ENCODE peak calls at places on chromosomes 2 and 18, in four cellular contexts. I is H9, E is mesendoderm, Z is H1. B is an unnamed sample.

GRCh38 chr18:8982416-8983183 is 119.9 kb upstream of the NDUFV2 start:
- DNase-seq in I (no peak), E (peak), Z (no peak), B (peak)

GRCh38 chr2:212114489-212114888 is 424.1 kb downstream of the ERBB4 start:
- DNase-seq in I (no peak), E (no peak), Z (no peak), B (no peak)

GRCh38 chr2:95158441-95158840 is 1.2 kb downstream of the ZNF514 start:
- DNase-seq in I (no peak), E (no peak), Z (no peak), B (no peak)

GRCh38 chr2:88059979-88060906 is 4.7 kb upstream of the KRCC1 start:
- DNase-seq in I (no peak), E (peak), Z (no peak), B (peak)

GRCh38 chr18:48836231-48836805 is 114.4 kb downstream of the SMAD7 start:
- DNase-seq in I (no peak), E (no peak), Z (no peak), B (no peak)

GRCh38 chr2:234951386-234952269 is at the start of gene SH3BP4:
- DNase-seq in I (peak), E (peak), Z (no peak), B (peak)

GRCh38 chr2:28753043-28753683 is 1.5 kb downstream of the PPP1CB start:
- DNase-seq in I (no peak), E (peak), Z (no peak), B (peak)

GRCh38 chr2:137708311-137708710 is 256.0 kb upstream of the HNMT start:
- DNase-seq in I (no peak), E (no peak), Z (no peak), B (no peak)

GRCh38 chr2:226325541-226325940 is 474.1 kb downstream of the IRS1 start:
- DNase-seq in I (no peak), E (no peak), Z (no peak), B (no peak)

GRCh38 chr2:77521931-77522470 is at the start of gene LRRTM4:
- DNase-seq in I (peak), E (peak), Z (no peak), B (no peak)

GRCh38 chr2:207284556-207285450 is 119.1 kb upstream of the KLF7 start:
- DNase-seq in I (no peak), E (no peak), Z (no peak), B (peak)

GRCh38 chr18:2515408-2515807 is 55.9 kb downstream of the METTL4 start:
- DNase-seq in I (no peak), E (no peak), Z (no peak), B (peak)

GRCh38 chr2:66869076-66869475 is 434.2 kb downstream of the MEIS1 start:
- DNase-seq in I (no peak), E (no peak), Z (no peak), B (peak)

GRCh38 chr2:62939735-62940491 is 110.7 kb upstream of the OTX1 start:
- DNase-seq in I (no peak), E (no peak), Z (no peak), B (peak)

GRCh38 chr2:39380525-39381150 is 56.4 kb downstream of the MAP4K3 start:
- DNase-seq in I (no peak), E (no peak), Z (no peak), B (peak)

GRCh38 chr2:195737531-195738162 is 80.6 kb downstream of the SLC39A10 start:
- DNase-seq in I (no peak), E (no peak), Z (no peak), B (peak)

GRCh38 chr2:217953531-217953932 is 49.3 kb downstream of the TNS1 start:
- DNase-seq in I (no peak), E (no peak), Z (no peak), B (no peak)

GRCh38 chr2:42567389-42567788 is 1.0 kb upstream of the MTA3 start:
- DNase-seq in I (no peak), E (no peak), Z (no peak), B (peak)

GRCh38 chr2:43129254-43129653 is 97.2 kb downstream of the ZFP36L2 start:
- DNase-seq in I (no peak), E (no peak), Z (no peak), B (no peak)

GRCh38 chr2:199596549-199596948 is 138.8 kb upstream of the SATB2 start:
- DNase-seq in I (no peak), E (peak), Z (no peak), B (peak)

GRCh38 chr2:221563601-221564000 is 8.5 kb downstream of the EPHA4 start:
- DNase-seq in I (no peak), E (no peak), Z (no peak), B (no peak)

GRCh38 chr2:41899189-41899588 is 148.6 kb upstream of the PKDCC start:
- DNase-seq in I (no peak), E (no peak), Z (no peak), B (peak)

GRCh38 chr2:236862526-236862925 is 223.2 kb upstream of the COPS8 start:
- DNase-seq in I (no peak), E (no peak), Z (no peak), B (no peak)

GRCh38 chr2:61620244-61621159 is 82.3 kb upstream of the XPO1 start:
- DNase-seq in I (no peak), E (peak), Z (no peak), B (peak)

GRCh38 chr2:152594022-152594712 is 123.1 kb downstream of the PRPF40A start:
- DNase-seq in I (no peak), E (no peak), Z (no peak), B (no peak)

GRCh38 chr2:222930862-222931261 is 70.0 kb downstream of the ACSL3 start:
- DNase-seq in I (no peak), E (no peak), Z (no peak), B (peak)

GRCh38 chr2:121489284-121489683 is 41.4 kb upstream of the RNU4ATAC start:
- DNase-seq in I (no peak), E (no peak), Z (no peak), B (peak)

GRCh38 chr18:23317975-23318675 is 135.0 kb upstream of the RIOK3 start:
- DNase-seq in I (no peak), E (no peak), Z (no peak), B (peak)

GRCh38 chr2:218022131-218022850 is 19.5 kb upstream of the TNS1 start:
- DNase-seq in I (peak), E (no peak), Z (no peak), B (no peak)

GRCh38 chr2:7523557-7524210 is 606.5 kb downstream of the RNF144A start:
- DNase-seq in I (no peak), E (no peak), Z (no peak), B (no peak)

GRCh38 chr2:57892920-57893319 is 153.7 kb upstream of the VRK2 start:
- DNase-seq in I (no peak), E (no peak), Z (no peak), B (no peak)

GRCh38 chr2:71947809-71948208 is 199.9 kb downstream of the CYP26B1 start:
- DNase-seq in I (no peak), E (no peak), Z (no peak), B (no peak)

GRCh38 chr2:186695081-186695756 is 1.4 kb downstream of the FAM171B start:
- DNase-seq in I (no peak), E (no peak), Z (no peak), B (peak)

GRCh38 chr2:166344286-166345113 is 31.2 kb downstream of the SCN9A start:
- DNase-seq in I (no peak), E (peak), Z (no peak), B (peak)

GRCh38 chr2:229780856-229781773 is 66.8 kb upstream of the DNER start:
- DNase-seq in I (no peak), E (peak), Z (no peak), B (peak)

GRCh38 chr2:225317191-225317590 is 82.3 kb upstream of the NYAP2 start:
- DNase-seq in I (no peak), E (no peak), Z (no peak), B (no peak)

GRCh38 chr18:44917184-44917864 is 236.6 kb downstream of the SETBP1 start:
- DNase-seq in I (no peak), E (no peak), Z (no peak), B (no peak)

GRCh38 chr2:235499306-235499812 is 5.5 kb downstream of the AGAP1 start:
- DNase-seq in I (no peak), E (no peak), Z (no peak), B (no peak)

GRCh38 chr2:239762106-239762505 is 263.0 kb downstream of the NDUFA10 start:
- DNase-seq in I (no peak), E (no peak), Z (no peak), B (no peak)
- H3K56ac ChIP-seq in I (no peak), E (no peak), Z (no peak), B (no peak)

GRCh38 chr2:69918391-69918790 is 3.5 kb downstream of the MXD1 start:
- DNase-seq in I (no peak), E (no peak), Z (no peak), B (no peak)
- H3K56ac ChIP-seq in I (no peak), E (no peak), Z (no peak), B (peak)

GRCh38 chr2:210833403-210833802 is 277.0 kb downstream of the CPS1 start:
- DNase-seq in I (no peak), E (no peak), Z (no peak), B (no peak)
- H3K56ac ChIP-seq in I (no peak), E (no peak), Z (no peak), B (no peak)

GRCh38 chr2:196967126-196967525 is 40.6 kb upstream of the PGAP1 start:
- DNase-seq in I (no peak), E (peak), Z (no peak), B (peak)
- H3K56ac ChIP-seq in I (no peak), E (no peak), Z (no peak), B (no peak)

GRCh38 chr2:228762565-228762964 is 508.5 kb downstream of the PID1 start:
- DNase-seq in I (no peak), E (no peak), Z (no peak), B (no peak)
- H3K56ac ChIP-seq in I (no peak), E (no peak), Z (no peak), B (no peak)

GRCh38 chr2:210662557-210662956 is 106.2 kb downstream of the CPS1 start:
- DNase-seq in I (no peak), E (no peak), Z (no peak), B (no peak)
- H3K56ac ChIP-seq in I (no peak), E (no peak), Z (no peak), B (no peak)